ENCODE peak calls at places on chromosomes 4 and X, in nine cellular contexts. One of them, this sample, is unnamed.

GRCh38 chr4:2662598-2662997 is 93.5 kb downstream of the TNIP2 start:
- DNase-seq in activated CD8-positive, alpha-beta memory T cell treated with anti-CD3 and anti-CD28 coated beads for 4 hours: no peak
- DNase-seq in nucleus accumbens: no peak
- DNase-seq in AG09319: peak
- DNase-seq in iris pigment epithelial cell: peak
- DNase-seq in A549: peak
- DNase-seq in left ventricle myocardium inferior: no peak
- DNase-seq in right cardiac atrium: no peak
- DNase-seq in right atrium auricular region: no peak
- DNase-seq in this sample: no peak

GRCh38 chr4:169179609-169180526 is 90.9 kb downstream of the SH3RF1 start:
- DNase-seq in right cardiac atrium: no peak
- DNase-seq in A549: no peak
- DNase-seq in AG09319: no peak
- DNase-seq in activated CD8-positive, alpha-beta memory T cell treated with anti-CD3 and anti-CD28 coated beads for 4 hours: no peak
- DNase-seq in nucleus accumbens: no peak
- DNase-seq in left ventricle myocardium inferior: no peak
- DNase-seq in iris pigment epithelial cell: peak
- DNase-seq in right atrium auricular region: no peak
- DNase-seq in this sample: no peak

GRCh38 chrX:132488092-132488749 is 617 bp downstream of the MBNL3 start:
- DNase-seq in right cardiac atrium: no peak
- DNase-seq in right atrium auricular region: no peak
- DNase-seq in activated CD8-positive, alpha-beta memory T cell treated with anti-CD3 and anti-CD28 coated beads for 4 hours: no peak
- DNase-seq in A549: no peak
- DNase-seq in left ventricle myocardium inferior: no peak
- DNase-seq in iris pigment epithelial cell: peak
- DNase-seq in AG09319: no peak
- DNase-seq in nucleus accumbens: no peak
- DNase-seq in this sample: no peak

GRCh38 chr4:154982187-154983047 is 201.3 kb downstream of the RBM46 start:
- DNase-seq in left ventricle myocardium inferior: peak
- DNase-seq in activated CD8-positive, alpha-beta memory T cell treated with anti-CD3 and anti-CD28 coated beads for 4 hours: no peak
- DNase-seq in A549: peak
- DNase-seq in right cardiac atrium: peak
- DNase-seq in right atrium auricular region: peak
- DNase-seq in nucleus accumbens: no peak
- DNase-seq in AG09319: peak
- DNase-seq in iris pigment epithelial cell: peak
- DNase-seq in this sample: no peak

GRCh38 chr4:123478859-123479345 is 82.3 kb downstream of the SPRY1 start:
- DNase-seq in AG09319: no peak
- DNase-seq in activated CD8-positive, alpha-beta memory T cell treated with anti-CD3 and anti-CD28 coated beads for 4 hours: no peak
- DNase-seq in right cardiac atrium: no peak
- DNase-seq in iris pigment epithelial cell: peak
- DNase-seq in right atrium auricular region: no peak
- DNase-seq in left ventricle myocardium inferior: no peak
- DNase-seq in A549: no peak
- DNase-seq in nucleus accumbens: no peak
- DNase-seq in this sample: no peak

GRCh38 chrX:38375888-38376287 is 23.5 kb downstream of the OTC start:
- DNase-seq in A549: peak
- DNase-seq in iris pigment epithelial cell: peak
- DNase-seq in nucleus accumbens: no peak
- DNase-seq in right cardiac atrium: no peak
- DNase-seq in AG09319: no peak
- DNase-seq in right atrium auricular region: no peak
- DNase-seq in left ventricle myocardium inferior: no peak
- DNase-seq in activated CD8-positive, alpha-beta memory T cell treated with anti-CD3 and anti-CD28 coated beads for 4 hours: no peak
- DNase-seq in this sample: no peak

GRCh38 chr4:7971881-7972500 is 32.3 kb upstream of the AFAP1 start:
- DNase-seq in left ventricle myocardium inferior: no peak
- DNase-seq in iris pigment epithelial cell: no peak
- DNase-seq in nucleus accumbens: no peak
- DNase-seq in right atrium auricular region: no peak
- DNase-seq in AG09319: no peak
- DNase-seq in A549: no peak
- DNase-seq in right cardiac atrium: no peak
- DNase-seq in activated CD8-positive, alpha-beta memory T cell treated with anti-CD3 and anti-CD28 coated beads for 4 hours: no peak
- DNase-seq in this sample: no peak

GRCh38 chr4:8257854-8258253 is 11.7 kb upstream of the HTRA3 start:
- DNase-seq in right cardiac atrium: no peak
- DNase-seq in A549: no peak
- DNase-seq in nucleus accumbens: no peak
- DNase-seq in activated CD8-positive, alpha-beta memory T cell treated with anti-CD3 and anti-CD28 coated beads for 4 hours: no peak
- DNase-seq in iris pigment epithelial cell: no peak
- DNase-seq in right atrium auricular region: no peak
- DNase-seq in AG09319: no peak
- DNase-seq in left ventricle myocardium inferior: no peak
- DNase-seq in this sample: no peak

GRCh38 chrX:81489987-81490386 is 288.1 kb downstream of the SH3BGRL start:
- DNase-seq in AG09319: no peak
- DNase-seq in right atrium auricular region: no peak
- DNase-seq in activated CD8-positive, alpha-beta memory T cell treated with anti-CD3 and anti-CD28 coated beads for 4 hours: no peak
- DNase-seq in nucleus accumbens: no peak
- DNase-seq in iris pigment epithelial cell: peak
- DNase-seq in left ventricle myocardium inferior: no peak
- DNase-seq in right cardiac atrium: no peak
- DNase-seq in A549: no peak
- DNase-seq in this sample: no peak

GRCh38 chr4:21830272-21830671 is 118.3 kb downstream of the KCNIP4 start:
- DNase-seq in left ventricle myocardium inferior: no peak
- DNase-seq in right cardiac atrium: no peak
- DNase-seq in AG09319: no peak
- DNase-seq in nucleus accumbens: no peak
- DNase-seq in iris pigment epithelial cell: peak
- DNase-seq in activated CD8-positive, alpha-beta memory T cell treated with anti-CD3 and anti-CD28 coated beads for 4 hours: no peak
- DNase-seq in A549: no peak
- DNase-seq in right atrium auricular region: no peak
- DNase-seq in this sample: no peak

GRCh38 chr4:138680251-138680650 is 335.3 kb upstream of the NOCT start:
- DNase-seq in left ventricle myocardium inferior: no peak
- DNase-seq in right cardiac atrium: no peak
- DNase-seq in iris pigment epithelial cell: peak
- DNase-seq in right atrium auricular region: no peak
- DNase-seq in AG09319: no peak
- DNase-seq in nucleus accumbens: no peak
- DNase-seq in activated CD8-positive, alpha-beta memory T cell treated with anti-CD3 and anti-CD28 coated beads for 4 hours: no peak
- DNase-seq in A549: no peak
- DNase-seq in this sample: no peak

GRCh38 chr4:10640535-10641159 is 43.9 kb downstream of the CLNK start:
- DNase-seq in iris pigment epithelial cell: no peak
- DNase-seq in left ventricle myocardium inferior: peak
- DNase-seq in nucleus accumbens: no peak
- DNase-seq in right atrium auricular region: no peak
- DNase-seq in activated CD8-positive, alpha-beta memory T cell treated with anti-CD3 and anti-CD28 coated beads for 4 hours: no peak
- DNase-seq in A549: no peak
- DNase-seq in right cardiac atrium: no peak
- DNase-seq in AG09319: no peak
- DNase-seq in this sample: no peak

GRCh38 chr4:148447672-148448071 is 5.5 kb upstream of the NR3C2 start:
- DNase-seq in nucleus accumbens: no peak
- DNase-seq in AG09319: no peak
- DNase-seq in left ventricle myocardium inferior: no peak
- DNase-seq in iris pigment epithelial cell: peak
- DNase-seq in activated CD8-positive, alpha-beta memory T cell treated with anti-CD3 and anti-CD28 coated beads for 4 hours: no peak
- DNase-seq in right atrium auricular region: no peak
- DNase-seq in A549: no peak
- DNase-seq in right cardiac atrium: no peak
- DNase-seq in this sample: no peak

GRCh38 chr4:54139332-54139731 is 39.4 kb downstream of the GSX2 start:
- DNase-seq in nucleus accumbens: no peak
- DNase-seq in right cardiac atrium: no peak
- DNase-seq in activated CD8-positive, alpha-beta memory T cell treated with anti-CD3 and anti-CD28 coated beads for 4 hours: no peak
- DNase-seq in iris pigment epithelial cell: no peak
- DNase-seq in AG09319: no peak
- DNase-seq in right atrium auricular region: no peak
- DNase-seq in left ventricle myocardium inferior: peak
- DNase-seq in A549: no peak
- DNase-seq in this sample: no peak

GRCh38 chr4:17817027-17817426 is 6.2 kb downstream of the NCAPG start:
- DNase-seq in right cardiac atrium: no peak
- DNase-seq in nucleus accumbens: no peak
- DNase-seq in left ventricle myocardium inferior: no peak
- DNase-seq in AG09319: peak
- DNase-seq in iris pigment epithelial cell: peak
- DNase-seq in right atrium auricular region: no peak
- DNase-seq in A549: peak
- DNase-seq in activated CD8-positive, alpha-beta memory T cell treated with anti-CD3 and anti-CD28 coated beads for 4 hours: no peak
- DNase-seq in this sample: no peak

GRCh38 chr4:65265526-65265925 is 404.8 kb downstream of the EPHA5 start:
- DNase-seq in iris pigment epithelial cell: no peak
- DNase-seq in nucleus accumbens: no peak
- DNase-seq in activated CD8-positive, alpha-beta memory T cell treated with anti-CD3 and anti-CD28 coated beads for 4 hours: no peak
- DNase-seq in A549: no peak
- DNase-seq in left ventricle myocardium inferior: no peak
- DNase-seq in AG09319: no peak
- DNase-seq in right cardiac atrium: no peak
- DNase-seq in right atrium auricular region: no peak
- DNase-seq in this sample: no peak

GRCh38 chrX:151206871-151207270 is 30.5 kb downstream of the GPR50 start:
- DNase-seq in left ventricle myocardium inferior: no peak
- DNase-seq in nucleus accumbens: no peak
- DNase-seq in AG09319: no peak
- DNase-seq in right cardiac atrium: no peak
- DNase-seq in right atrium auricular region: no peak
- DNase-seq in activated CD8-positive, alpha-beta memory T cell treated with anti-CD3 and anti-CD28 coated beads for 4 hours: no peak
- DNase-seq in A549: no peak
- DNase-seq in iris pigment epithelial cell: no peak
- DNase-seq in this sample: no peak

GRCh38 chrX:69285881-69286545 is 120.8 kb upstream of the PJA1 start:
- DNase-seq in left ventricle myocardium inferior: peak
- DNase-seq in right cardiac atrium: peak
- DNase-seq in iris pigment epithelial cell: peak
- DNase-seq in activated CD8-positive, alpha-beta memory T cell treated with anti-CD3 and anti-CD28 coated beads for 4 hours: peak
- DNase-seq in right atrium auricular region: peak
- DNase-seq in nucleus accumbens: no peak
- DNase-seq in AG09319: no peak
- DNase-seq in A549: peak
- DNase-seq in this sample: peak

GRCh38 chr4:18213576-18214198 is 192.1 kb upstream of the LCORL start:
- DNase-seq in iris pigment epithelial cell: no peak
- DNase-seq in left ventricle myocardium inferior: no peak
- DNase-seq in nucleus accumbens: no peak
- DNase-seq in A549: no peak
- DNase-seq in right atrium auricular region: no peak
- DNase-seq in right cardiac atrium: no peak
- DNase-seq in AG09319: no peak
- DNase-seq in activated CD8-positive, alpha-beta memory T cell treated with anti-CD3 and anti-CD28 coated beads for 4 hours: no peak
- DNase-seq in this sample: no peak

GRCh38 chr4:94202769-94203168 is 4.9 kb upstream of the SMARCAD1 start:
- DNase-seq in AG09319: no peak
- DNase-seq in right atrium auricular region: no peak
- DNase-seq in activated CD8-positive, alpha-beta memory T cell treated with anti-CD3 and anti-CD28 coated beads for 4 hours: no peak
- DNase-seq in A549: no peak
- DNase-seq in right cardiac atrium: no peak
- DNase-seq in iris pigment epithelial cell: no peak
- DNase-seq in nucleus accumbens: no peak
- DNase-seq in left ventricle myocardium inferior: no peak
- DNase-seq in this sample: no peak

GRCh38 chrX:69556094-69557011 is 52.2 kb downstream of the NALF2 start:
- DNase-seq in activated CD8-positive, alpha-beta memory T cell treated with anti-CD3 and anti-CD28 coated beads for 4 hours: no peak
- DNase-seq in left ventricle myocardium inferior: no peak
- DNase-seq in A549: peak
- DNase-seq in iris pigment epithelial cell: peak
- DNase-seq in AG09319: no peak
- DNase-seq in nucleus accumbens: no peak
- DNase-seq in right cardiac atrium: no peak
- DNase-seq in right atrium auricular region: no peak
- DNase-seq in this sample: no peak

GRCh38 chr4:119118397-119118796 is 17.2 kb upstream of the MYOZ2 start:
- DNase-seq in activated CD8-positive, alpha-beta memory T cell treated with anti-CD3 and anti-CD28 coated beads for 4 hours: no peak
- DNase-seq in right atrium auricular region: no peak
- DNase-seq in AG09319: no peak
- DNase-seq in iris pigment epithelial cell: peak
- DNase-seq in left ventricle myocardium inferior: no peak
- DNase-seq in nucleus accumbens: no peak
- DNase-seq in right cardiac atrium: no peak
- DNase-seq in A549: no peak
- DNase-seq in this sample: no peak

GRCh38 chr4:28918871-28919270 is 1801.3 kb upstream of the PCDH7 start:
- DNase-seq in iris pigment epithelial cell: no peak
- DNase-seq in nucleus accumbens: no peak
- DNase-seq in right cardiac atrium: no peak
- DNase-seq in activated CD8-positive, alpha-beta memory T cell treated with anti-CD3 and anti-CD28 coated beads for 4 hours: no peak
- DNase-seq in right atrium auricular region: no peak
- DNase-seq in AG09319: no peak
- DNase-seq in left ventricle myocardium inferior: no peak
- DNase-seq in A549: no peak
- DNase-seq in this sample: no peak

GRCh38 chrX:17521871-17522693 is 147.1 kb downstream of the NHS start:
- DNase-seq in activated CD8-positive, alpha-beta memory T cell treated with anti-CD3 and anti-CD28 coated beads for 4 hours: no peak
- DNase-seq in AG09319: no peak
- DNase-seq in A549: peak
- DNase-seq in iris pigment epithelial cell: peak
- DNase-seq in left ventricle myocardium inferior: peak
- DNase-seq in right cardiac atrium: peak
- DNase-seq in right atrium auricular region: no peak
- DNase-seq in nucleus accumbens: no peak
- DNase-seq in this sample: no peak

GRCh38 chr4:78704981-78705757 is 71.0 kb upstream of the BMP2K start:
- DNase-seq in right cardiac atrium: no peak
- DNase-seq in AG09319: peak
- DNase-seq in right atrium auricular region: no peak
- DNase-seq in left ventricle myocardium inferior: no peak
- DNase-seq in activated CD8-positive, alpha-beta memory T cell treated with anti-CD3 and anti-CD28 coated beads for 4 hours: no peak
- DNase-seq in iris pigment epithelial cell: peak
- DNase-seq in A549: peak
- DNase-seq in nucleus accumbens: no peak
- DNase-seq in this sample: no peak

GRCh38 chr4:147761218-147761883 is 29.5 kb downstream of the ARHGAP10 start:
- DNase-seq in right cardiac atrium: no peak
- DNase-seq in activated CD8-positive, alpha-beta memory T cell treated with anti-CD3 and anti-CD28 coated beads for 4 hours: no peak
- DNase-seq in left ventricle myocardium inferior: no peak
- DNase-seq in nucleus accumbens: no peak
- DNase-seq in right atrium auricular region: no peak
- DNase-seq in A549: no peak
- DNase-seq in AG09319: no peak
- DNase-seq in iris pigment epithelial cell: no peak
- DNase-seq in this sample: no peak

GRCh38 chr4:139873111-139873866 is 207.7 kb downstream of the MGST2 start:
- DNase-seq in nucleus accumbens: no peak
- DNase-seq in AG09319: no peak
- DNase-seq in right cardiac atrium: no peak
- DNase-seq in left ventricle myocardium inferior: no peak
- DNase-seq in A549: no peak
- DNase-seq in iris pigment epithelial cell: peak
- DNase-seq in activated CD8-positive, alpha-beta memory T cell treated with anti-CD3 and anti-CD28 coated beads for 4 hours: no peak
- DNase-seq in right atrium auricular region: no peak
- DNase-seq in this sample: no peak

GRCh38 chr4:20017035-20017434 is 234.7 kb upstream of the SLIT2 start:
- DNase-seq in nucleus accumbens: no peak
- DNase-seq in right cardiac atrium: no peak
- DNase-seq in A549: no peak
- DNase-seq in activated CD8-positive, alpha-beta memory T cell treated with anti-CD3 and anti-CD28 coated beads for 4 hours: no peak
- DNase-seq in left ventricle myocardium inferior: no peak
- DNase-seq in right atrium auricular region: no peak
- DNase-seq in iris pigment epithelial cell: peak
- DNase-seq in AG09319: peak
- DNase-seq in this sample: no peak

GRCh38 chr4:48575964-48576363 is 85.9 kb downstream of the ZAR1 start:
- DNase-seq in right atrium auricular region: no peak
- DNase-seq in nucleus accumbens: no peak
- DNase-seq in A549: no peak
- DNase-seq in AG09319: no peak
- DNase-seq in activated CD8-positive, alpha-beta memory T cell treated with anti-CD3 and anti-CD28 coated beads for 4 hours: no peak
- DNase-seq in right cardiac atrium: no peak
- DNase-seq in left ventricle myocardium inferior: no peak
- DNase-seq in iris pigment epithelial cell: peak
- DNase-seq in this sample: no peak

GRCh38 chr4:52407545-52407944 is 251.6 kb downstream of the USP46 start:
- DNase-seq in iris pigment epithelial cell: no peak
- DNase-seq in A549: no peak
- DNase-seq in activated CD8-positive, alpha-beta memory T cell treated with anti-CD3 and anti-CD28 coated beads for 4 hours: no peak
- DNase-seq in right cardiac atrium: no peak
- DNase-seq in left ventricle myocardium inferior: no peak
- DNase-seq in nucleus accumbens: no peak
- DNase-seq in right atrium auricular region: no peak
- DNase-seq in AG09319: no peak
- DNase-seq in this sample: no peak

GRCh38 chr4:119525771-119526712 is 102.6 kb downstream of the PDE5A start:
- DNase-seq in nucleus accumbens: no peak
- DNase-seq in A549: no peak
- DNase-seq in right atrium auricular region: no peak
- DNase-seq in right cardiac atrium: no peak
- DNase-seq in activated CD8-positive, alpha-beta memory T cell treated with anti-CD3 and anti-CD28 coated beads for 4 hours: no peak
- DNase-seq in AG09319: no peak
- DNase-seq in iris pigment epithelial cell: peak
- DNase-seq in left ventricle myocardium inferior: no peak
- DNase-seq in this sample: no peak